ENCODE peak calls at places on chromosome 22, in nine cellular contexts. One of them, this sample, is unnamed.

GRCh38 chr22:47369020-47369419 is 606.6 kb downstream of the TBC1D22A start:
- DNase-seq in cardiac septum: peak
- DNase-seq in type B pancreatic cell: peak
- DNase-seq in kidney tubule cell: no peak
- DNase-seq in activated effector memory CD4-positive, alpha-beta T cell treated with anti-CD3 and anti-CD28 coated beads, Interleukin-2, amount 50 U/mL, for 16 hours: peak
- DNase-seq in mesendoderm: no peak
- DNase-seq in activated CD8-positive, alpha-beta memory T cell treated with anti-CD3 and anti-CD28 coated beads for 4 hours: no peak
- DNase-seq in stimulated activated CD4-positive, alpha-beta T cell treated with anti-CD3 and anti-CD28 coated beads, Interleukin-1b, Interleukin-23, amount 100 ng/mL, for 24 hours: no peak
- DNase-seq in fibroblast of villous mesenchyme: no peak
- DNase-seq in this sample: no peak

GRCh38 chr22:23767303-23767672 is 484 bp downstream of the CHCHD10 start:
- DNase-seq in kidney tubule cell: no peak
- DNase-seq in activated effector memory CD4-positive, alpha-beta T cell treated with anti-CD3 and anti-CD28 coated beads, Interleukin-2, amount 50 U/mL, for 16 hours: no peak
- DNase-seq in mesendoderm: no peak
- DNase-seq in fibroblast of villous mesenchyme: no peak
- DNase-seq in activated CD8-positive, alpha-beta memory T cell treated with anti-CD3 and anti-CD28 coated beads for 4 hours: no peak
- DNase-seq in stimulated activated CD4-positive, alpha-beta T cell treated with anti-CD3 and anti-CD28 coated beads, Interleukin-1b, Interleukin-23, amount 100 ng/mL, for 24 hours: no peak
- DNase-seq in cardiac septum: no peak
- DNase-seq in type B pancreatic cell: no peak
- DNase-seq in this sample: no peak

GRCh38 chr22:30427871-30428270 is 2.3 kb downstream of the MTFP1 start:
- DNase-seq in activated CD8-positive, alpha-beta memory T cell treated with anti-CD3 and anti-CD28 coated beads for 4 hours: no peak
- DNase-seq in type B pancreatic cell: no peak
- DNase-seq in mesendoderm: no peak
- DNase-seq in kidney tubule cell: no peak
- DNase-seq in activated effector memory CD4-positive, alpha-beta T cell treated with anti-CD3 and anti-CD28 coated beads, Interleukin-2, amount 50 U/mL, for 16 hours: no peak
- DNase-seq in fibroblast of villous mesenchyme: no peak
- DNase-seq in stimulated activated CD4-positive, alpha-beta T cell treated with anti-CD3 and anti-CD28 coated beads, Interleukin-1b, Interleukin-23, amount 100 ng/mL, for 24 hours: no peak
- DNase-seq in cardiac septum: no peak
- DNase-seq in this sample: no peak

GRCh38 chr22:49914256-49914655 is 4.0 kb downstream of the ALG12 start:
- DNase-seq in type B pancreatic cell: no peak
- DNase-seq in cardiac septum: no peak
- DNase-seq in stimulated activated CD4-positive, alpha-beta T cell treated with anti-CD3 and anti-CD28 coated beads, Interleukin-1b, Interleukin-23, amount 100 ng/mL, for 24 hours: no peak
- DNase-seq in fibroblast of villous mesenchyme: no peak
- DNase-seq in kidney tubule cell: no peak
- DNase-seq in mesendoderm: no peak
- DNase-seq in activated effector memory CD4-positive, alpha-beta T cell treated with anti-CD3 and anti-CD28 coated beads, Interleukin-2, amount 50 U/mL, for 16 hours: no peak
- DNase-seq in activated CD8-positive, alpha-beta memory T cell treated with anti-CD3 and anti-CD28 coated beads for 4 hours: no peak
- DNase-seq in this sample: no peak

GRCh38 chr22:49052023-49052538 is 775.6 kb downstream of the BRD1 start:
- DNase-seq in type B pancreatic cell: no peak
- DNase-seq in activated CD8-positive, alpha-beta memory T cell treated with anti-CD3 and anti-CD28 coated beads for 4 hours: peak
- DNase-seq in activated effector memory CD4-positive, alpha-beta T cell treated with anti-CD3 and anti-CD28 coated beads, Interleukin-2, amount 50 U/mL, for 16 hours: peak
- DNase-seq in fibroblast of villous mesenchyme: no peak
- DNase-seq in cardiac septum: peak
- DNase-seq in kidney tubule cell: peak
- DNase-seq in stimulated activated CD4-positive, alpha-beta T cell treated with anti-CD3 and anti-CD28 coated beads, Interleukin-1b, Interleukin-23, amount 100 ng/mL, for 24 hours: no peak
- DNase-seq in mesendoderm: no peak
- DNase-seq in this sample: peak

GRCh38 chr22:37533995-37534394 is 14.8 kb upstream of the CARD10 start:
- DNase-seq in activated effector memory CD4-positive, alpha-beta T cell treated with anti-CD3 and anti-CD28 coated beads, Interleukin-2, amount 50 U/mL, for 16 hours: no peak
- DNase-seq in stimulated activated CD4-positive, alpha-beta T cell treated with anti-CD3 and anti-CD28 coated beads, Interleukin-1b, Interleukin-23, amount 100 ng/mL, for 24 hours: no peak
- DNase-seq in type B pancreatic cell: no peak
- DNase-seq in kidney tubule cell: no peak
- DNase-seq in fibroblast of villous mesenchyme: peak
- DNase-seq in activated CD8-positive, alpha-beta memory T cell treated with anti-CD3 and anti-CD28 coated beads for 4 hours: no peak
- DNase-seq in cardiac septum: no peak
- DNase-seq in mesendoderm: no peak
- DNase-seq in this sample: no peak

GRCh38 chr22:36743591-36744412 is 32.1 kb downstream of the IFT27 start:
- DNase-seq in fibroblast of villous mesenchyme: no peak
- DNase-seq in kidney tubule cell: no peak
- DNase-seq in stimulated activated CD4-positive, alpha-beta T cell treated with anti-CD3 and anti-CD28 coated beads, Interleukin-1b, Interleukin-23, amount 100 ng/mL, for 24 hours: no peak
- DNase-seq in cardiac septum: peak
- DNase-seq in mesendoderm: no peak
- DNase-seq in activated CD8-positive, alpha-beta memory T cell treated with anti-CD3 and anti-CD28 coated beads for 4 hours: no peak
- DNase-seq in type B pancreatic cell: peak
- DNase-seq in activated effector memory CD4-positive, alpha-beta T cell treated with anti-CD3 and anti-CD28 coated beads, Interleukin-2, amount 50 U/mL, for 16 hours: no peak
- DNase-seq in this sample: no peak

GRCh38 chr22:43171607-43172006 is 15.3 kb downstream of the TTLL12 start:
- DNase-seq in activated CD8-positive, alpha-beta memory T cell treated with anti-CD3 and anti-CD28 coated beads for 4 hours: no peak
- DNase-seq in activated effector memory CD4-positive, alpha-beta T cell treated with anti-CD3 and anti-CD28 coated beads, Interleukin-2, amount 50 U/mL, for 16 hours: no peak
- DNase-seq in type B pancreatic cell: no peak
- DNase-seq in kidney tubule cell: no peak
- DNase-seq in stimulated activated CD4-positive, alpha-beta T cell treated with anti-CD3 and anti-CD28 coated beads, Interleukin-1b, Interleukin-23, amount 100 ng/mL, for 24 hours: no peak
- DNase-seq in fibroblast of villous mesenchyme: no peak
- DNase-seq in mesendoderm: no peak
- DNase-seq in cardiac septum: no peak
- DNase-seq in this sample: no peak

GRCh38 chr22:25002241-25002985 is 49.9 kb downstream of the KIAA1671 start:
- DNase-seq in type B pancreatic cell: no peak
- DNase-seq in kidney tubule cell: no peak
- DNase-seq in activated effector memory CD4-positive, alpha-beta T cell treated with anti-CD3 and anti-CD28 coated beads, Interleukin-2, amount 50 U/mL, for 16 hours: no peak
- DNase-seq in cardiac septum: no peak
- DNase-seq in fibroblast of villous mesenchyme: no peak
- DNase-seq in stimulated activated CD4-positive, alpha-beta T cell treated with anti-CD3 and anti-CD28 coated beads, Interleukin-1b, Interleukin-23, amount 100 ng/mL, for 24 hours: no peak
- DNase-seq in activated CD8-positive, alpha-beta memory T cell treated with anti-CD3 and anti-CD28 coated beads for 4 hours: no peak
- DNase-seq in mesendoderm: no peak
- DNase-seq in this sample: no peak

GRCh38 chr22:23751441-23751996 is 607 bp upstream of the ZNF70 start:
- DNase-seq in type B pancreatic cell: no peak
- DNase-seq in activated effector memory CD4-positive, alpha-beta T cell treated with anti-CD3 and anti-CD28 coated beads, Interleukin-2, amount 50 U/mL, for 16 hours: no peak
- DNase-seq in mesendoderm: peak
- DNase-seq in cardiac septum: no peak
- DNase-seq in stimulated activated CD4-positive, alpha-beta T cell treated with anti-CD3 and anti-CD28 coated beads, Interleukin-1b, Interleukin-23, amount 100 ng/mL, for 24 hours: no peak
- DNase-seq in fibroblast of villous mesenchyme: no peak
- DNase-seq in activated CD8-positive, alpha-beta memory T cell treated with anti-CD3 and anti-CD28 coated beads for 4 hours: no peak
- DNase-seq in kidney tubule cell: peak
- DNase-seq in this sample: no peak

GRCh38 chr22:39287076-39287743 is 32.2 kb downstream of the RPL3 start:
- DNase-seq in mesendoderm: no peak
- DNase-seq in fibroblast of villous mesenchyme: peak
- DNase-seq in type B pancreatic cell: no peak
- DNase-seq in stimulated activated CD4-positive, alpha-beta T cell treated with anti-CD3 and anti-CD28 coated beads, Interleukin-1b, Interleukin-23, amount 100 ng/mL, for 24 hours: no peak
- DNase-seq in activated CD8-positive, alpha-beta memory T cell treated with anti-CD3 and anti-CD28 coated beads for 4 hours: no peak
- DNase-seq in cardiac septum: no peak
- DNase-seq in activated effector memory CD4-positive, alpha-beta T cell treated with anti-CD3 and anti-CD28 coated beads, Interleukin-2, amount 50 U/mL, for 16 hours: no peak
- DNase-seq in kidney tubule cell: peak
- DNase-seq in this sample: peak

GRCh38 chr22:22154068-22154467 is 90.5 kb upstream of the VPREB1 start:
- DNase-seq in kidney tubule cell: no peak
- DNase-seq in stimulated activated CD4-positive, alpha-beta T cell treated with anti-CD3 and anti-CD28 coated beads, Interleukin-1b, Interleukin-23, amount 100 ng/mL, for 24 hours: no peak
- DNase-seq in activated CD8-positive, alpha-beta memory T cell treated with anti-CD3 and anti-CD28 coated beads for 4 hours: no peak
- DNase-seq in fibroblast of villous mesenchyme: no peak
- DNase-seq in mesendoderm: no peak
- DNase-seq in cardiac septum: no peak
- DNase-seq in type B pancreatic cell: no peak
- DNase-seq in activated effector memory CD4-positive, alpha-beta T cell treated with anti-CD3 and anti-CD28 coated beads, Interleukin-2, amount 50 U/mL, for 16 hours: no peak
- DNase-seq in this sample: no peak

GRCh38 chr22:36409067-36409466 is 21.3 kb upstream of the MYH9 start:
- DNase-seq in mesendoderm: no peak
- DNase-seq in fibroblast of villous mesenchyme: no peak
- DNase-seq in stimulated activated CD4-positive, alpha-beta T cell treated with anti-CD3 and anti-CD28 coated beads, Interleukin-1b, Interleukin-23, amount 100 ng/mL, for 24 hours: no peak
- DNase-seq in type B pancreatic cell: no peak
- DNase-seq in activated CD8-positive, alpha-beta memory T cell treated with anti-CD3 and anti-CD28 coated beads for 4 hours: no peak
- DNase-seq in kidney tubule cell: no peak
- DNase-seq in activated effector memory CD4-positive, alpha-beta T cell treated with anti-CD3 and anti-CD28 coated beads, Interleukin-2, amount 50 U/mL, for 16 hours: no peak
- DNase-seq in cardiac septum: no peak
- DNase-seq in this sample: no peak

GRCh38 chr22:26004477-26004876 is 164.8 kb upstream of the SEZ6L start:
- DNase-seq in kidney tubule cell: no peak
- DNase-seq in type B pancreatic cell: no peak
- DNase-seq in activated CD8-positive, alpha-beta memory T cell treated with anti-CD3 and anti-CD28 coated beads for 4 hours: no peak
- DNase-seq in stimulated activated CD4-positive, alpha-beta T cell treated with anti-CD3 and anti-CD28 coated beads, Interleukin-1b, Interleukin-23, amount 100 ng/mL, for 24 hours: no peak
- DNase-seq in activated effector memory CD4-positive, alpha-beta T cell treated with anti-CD3 and anti-CD28 coated beads, Interleukin-2, amount 50 U/mL, for 16 hours: no peak
- DNase-seq in cardiac septum: no peak
- DNase-seq in fibroblast of villous mesenchyme: no peak
- DNase-seq in mesendoderm: no peak
- DNase-seq in this sample: no peak

GRCh38 chr22:50526849-50527801 is 1.7 kb upstream of the SCO2 start:
- DNase-seq in cardiac septum: peak
- DNase-seq in mesendoderm: peak
- DNase-seq in activated CD8-positive, alpha-beta memory T cell treated with anti-CD3 and anti-CD28 coated beads for 4 hours: no peak
- DNase-seq in stimulated activated CD4-positive, alpha-beta T cell treated with anti-CD3 and anti-CD28 coated beads, Interleukin-1b, Interleukin-23, amount 100 ng/mL, for 24 hours: no peak
- DNase-seq in fibroblast of villous mesenchyme: peak
- DNase-seq in activated effector memory CD4-positive, alpha-beta T cell treated with anti-CD3 and anti-CD28 coated beads, Interleukin-2, amount 50 U/mL, for 16 hours: peak
- DNase-seq in type B pancreatic cell: no peak
- DNase-seq in kidney tubule cell: peak
- DNase-seq in this sample: peak

GRCh38 chr22:26503758-26504157 is 8.5 kb downstream of the TFIP11 start:
- DNase-seq in type B pancreatic cell: no peak
- DNase-seq in activated effector memory CD4-positive, alpha-beta T cell treated with anti-CD3 and anti-CD28 coated beads, Interleukin-2, amount 50 U/mL, for 16 hours: no peak
- DNase-seq in mesendoderm: no peak
- DNase-seq in stimulated activated CD4-positive, alpha-beta T cell treated with anti-CD3 and anti-CD28 coated beads, Interleukin-1b, Interleukin-23, amount 100 ng/mL, for 24 hours: no peak
- DNase-seq in fibroblast of villous mesenchyme: no peak
- DNase-seq in activated CD8-positive, alpha-beta memory T cell treated with anti-CD3 and anti-CD28 coated beads for 4 hours: no peak
- DNase-seq in kidney tubule cell: no peak
- DNase-seq in cardiac septum: no peak
- DNase-seq in this sample: no peak

GRCh38 chr22:35313311-35314121 is 13.8 kb downstream of the TOM1 start:
- DNase-seq in activated CD8-positive, alpha-beta memory T cell treated with anti-CD3 and anti-CD28 coated beads for 4 hours: no peak
- DNase-seq in mesendoderm: no peak
- DNase-seq in activated effector memory CD4-positive, alpha-beta T cell treated with anti-CD3 and anti-CD28 coated beads, Interleukin-2, amount 50 U/mL, for 16 hours: peak
- DNase-seq in cardiac septum: peak
- DNase-seq in fibroblast of villous mesenchyme: peak
- DNase-seq in stimulated activated CD4-positive, alpha-beta T cell treated with anti-CD3 and anti-CD28 coated beads, Interleukin-1b, Interleukin-23, amount 100 ng/mL, for 24 hours: no peak
- DNase-seq in kidney tubule cell: peak
- DNase-seq in type B pancreatic cell: no peak
- DNase-seq in this sample: no peak

GRCh38 chr22:42459273-42460040 is 27.3 kb upstream of the NFAM1 start:
- DNase-seq in activated CD8-positive, alpha-beta memory T cell treated with anti-CD3 and anti-CD28 coated beads for 4 hours: no peak
- DNase-seq in cardiac septum: no peak
- DNase-seq in mesendoderm: peak
- DNase-seq in kidney tubule cell: no peak
- DNase-seq in fibroblast of villous mesenchyme: no peak
- DNase-seq in stimulated activated CD4-positive, alpha-beta T cell treated with anti-CD3 and anti-CD28 coated beads, Interleukin-1b, Interleukin-23, amount 100 ng/mL, for 24 hours: no peak
- DNase-seq in type B pancreatic cell: no peak
- DNase-seq in activated effector memory CD4-positive, alpha-beta T cell treated with anti-CD3 and anti-CD28 coated beads, Interleukin-2, amount 50 U/mL, for 16 hours: no peak
- DNase-seq in this sample: no peak

GRCh38 chr22:19187716-19188563 is 9.4 kb upstream of the SLC25A1 start:
- DNase-seq in activated CD8-positive, alpha-beta memory T cell treated with anti-CD3 and anti-CD28 coated beads for 4 hours: no peak
- DNase-seq in activated effector memory CD4-positive, alpha-beta T cell treated with anti-CD3 and anti-CD28 coated beads, Interleukin-2, amount 50 U/mL, for 16 hours: no peak
- DNase-seq in mesendoderm: no peak
- DNase-seq in stimulated activated CD4-positive, alpha-beta T cell treated with anti-CD3 and anti-CD28 coated beads, Interleukin-1b, Interleukin-23, amount 100 ng/mL, for 24 hours: no peak
- DNase-seq in type B pancreatic cell: no peak
- DNase-seq in fibroblast of villous mesenchyme: no peak
- DNase-seq in cardiac septum: no peak
- DNase-seq in kidney tubule cell: no peak
- DNase-seq in this sample: no peak

GRCh38 chr22:50581950-50582561 is 593 bp downstream of the CHKB start:
- DNase-seq in fibroblast of villous mesenchyme: peak
- DNase-seq in activated CD8-positive, alpha-beta memory T cell treated with anti-CD3 and anti-CD28 coated beads for 4 hours: no peak
- DNase-seq in stimulated activated CD4-positive, alpha-beta T cell treated with anti-CD3 and anti-CD28 coated beads, Interleukin-1b, Interleukin-23, amount 100 ng/mL, for 24 hours: no peak
- DNase-seq in cardiac septum: no peak
- DNase-seq in activated effector memory CD4-positive, alpha-beta T cell treated with anti-CD3 and anti-CD28 coated beads, Interleukin-2, amount 50 U/mL, for 16 hours: peak
- DNase-seq in mesendoderm: peak
- DNase-seq in kidney tubule cell: peak
- DNase-seq in type B pancreatic cell: no peak
- DNase-seq in this sample: no peak

This sample was measured in GM10248.